ENCODE peak calls at places on chromosomes 11 and 22, in ten cellular contexts. One of them, this sample, is unnamed.

GRCh38 chr11:41921991-41922390 is 462.5 kb upstream of the LRRC4C start:
- DNase-seq in mesendoderm: peak
- DNase-seq in right atrium auricular region: no peak
- DNase-seq in naive thymus-derived CD4-positive, alpha-beta T cell: no peak
- DNase-seq in GM23248: no peak
- DNase-seq in NCI-H345: no peak
- DNase-seq in activated naive CD4-positive, alpha-beta T cell: no peak
- DNase-seq in fibroblast of lung: no peak
- DNase-seq in NCI-H1105 treated with DMSO at 0.1 percent for 48 hours: no peak
- DNase-seq in B cell: no peak
- DNase-seq in this sample: no peak

GRCh38 chr11:76667856-76668255 is 2.7 kb downstream of the LRRC32 start:
- DNase-seq in naive thymus-derived CD4-positive, alpha-beta T cell: no peak
- DNase-seq in mesendoderm: no peak
- DNase-seq in activated naive CD4-positive, alpha-beta T cell: no peak
- DNase-seq in right atrium auricular region: no peak
- DNase-seq in GM23248: no peak
- DNase-seq in B cell: peak
- DNase-seq in NCI-H1105 treated with DMSO at 0.1 percent for 48 hours: no peak
- DNase-seq in NCI-H345: no peak
- DNase-seq in fibroblast of lung: no peak
- DNase-seq in this sample: no peak

GRCh38 chr11:112786886-112787530 is 174.2 kb upstream of the NCAM1 start:
- DNase-seq in fibroblast of lung: no peak
- DNase-seq in GM23248: no peak
- DNase-seq in NCI-H345: no peak
- DNase-seq in activated naive CD4-positive, alpha-beta T cell: no peak
- DNase-seq in B cell: no peak
- DNase-seq in mesendoderm: no peak
- DNase-seq in NCI-H1105 treated with DMSO at 0.1 percent for 48 hours: no peak
- DNase-seq in naive thymus-derived CD4-positive, alpha-beta T cell: no peak
- DNase-seq in right atrium auricular region: no peak
- DNase-seq in this sample: no peak

GRCh38 chr11:10526974-10527918 is 13.7 kb downstream of the RNF141 start:
- DNase-seq in activated naive CD4-positive, alpha-beta T cell: no peak
- DNase-seq in naive thymus-derived CD4-positive, alpha-beta T cell: no peak
- DNase-seq in NCI-H1105 treated with DMSO at 0.1 percent for 48 hours: no peak
- DNase-seq in fibroblast of lung: peak
- DNase-seq in right atrium auricular region: no peak
- DNase-seq in B cell: no peak
- DNase-seq in GM23248: peak
- DNase-seq in NCI-H345: no peak
- DNase-seq in mesendoderm: no peak
- DNase-seq in this sample: no peak

GRCh38 chr11:19345519-19345847 is 104.7 kb upstream of the E2F8 start:
- DNase-seq in NCI-H345: peak
- DNase-seq in GM23248: peak
- DNase-seq in right atrium auricular region: peak
- DNase-seq in B cell: no peak
- DNase-seq in fibroblast of lung: no peak
- DNase-seq in naive thymus-derived CD4-positive, alpha-beta T cell: no peak
- DNase-seq in mesendoderm: peak
- DNase-seq in NCI-H1105 treated with DMSO at 0.1 percent for 48 hours: peak
- DNase-seq in activated naive CD4-positive, alpha-beta T cell: no peak
- DNase-seq in this sample: no peak

GRCh38 chr11:19872526-19873135 is 160.0 kb downstream of the NAV2 start:
- DNase-seq in right atrium auricular region: no peak
- DNase-seq in naive thymus-derived CD4-positive, alpha-beta T cell: no peak
- DNase-seq in activated naive CD4-positive, alpha-beta T cell: no peak
- DNase-seq in mesendoderm: no peak
- DNase-seq in NCI-H1105 treated with DMSO at 0.1 percent for 48 hours: peak
- DNase-seq in B cell: no peak
- DNase-seq in fibroblast of lung: no peak
- DNase-seq in NCI-H345: peak
- DNase-seq in GM23248: no peak
- DNase-seq in this sample: no peak

GRCh38 chr11:122746050-122746478 is 90.5 kb downstream of the UBASH3B start:
- DNase-seq in naive thymus-derived CD4-positive, alpha-beta T cell: peak
- DNase-seq in activated naive CD4-positive, alpha-beta T cell: no peak
- DNase-seq in mesendoderm: no peak
- DNase-seq in B cell: peak
- DNase-seq in NCI-H345: no peak
- DNase-seq in right atrium auricular region: no peak
- DNase-seq in fibroblast of lung: no peak
- DNase-seq in NCI-H1105 treated with DMSO at 0.1 percent for 48 hours: no peak
- DNase-seq in GM23248: no peak
- DNase-seq in this sample: no peak

GRCh38 chr11:114377612-114378267 is 22.6 kb downstream of the C11orf71 start:
- DNase-seq in mesendoderm: peak
- DNase-seq in NCI-H1105 treated with DMSO at 0.1 percent for 48 hours: no peak
- DNase-seq in right atrium auricular region: no peak
- DNase-seq in naive thymus-derived CD4-positive, alpha-beta T cell: no peak
- DNase-seq in fibroblast of lung: peak
- DNase-seq in GM23248: peak
- DNase-seq in B cell: no peak
- DNase-seq in activated naive CD4-positive, alpha-beta T cell: no peak
- DNase-seq in NCI-H345: no peak
- DNase-seq in this sample: no peak

GRCh38 chr11:61551630-61552029 is 29.2 kb downstream of the SYT7 start:
- DNase-seq in mesendoderm: no peak
- DNase-seq in fibroblast of lung: peak
- DNase-seq in B cell: no peak
- DNase-seq in NCI-H1105 treated with DMSO at 0.1 percent for 48 hours: no peak
- DNase-seq in activated naive CD4-positive, alpha-beta T cell: no peak
- DNase-seq in NCI-H345: no peak
- DNase-seq in naive thymus-derived CD4-positive, alpha-beta T cell: no peak
- DNase-seq in GM23248: peak
- DNase-seq in right atrium auricular region: peak
- DNase-seq in this sample: no peak

GRCh38 chr11:120217941-120218694 is 7.3 kb downstream of the OAF start:
- DNase-seq in fibroblast of lung: no peak
- DNase-seq in right atrium auricular region: no peak
- DNase-seq in B cell: no peak
- DNase-seq in NCI-H345: no peak
- DNase-seq in NCI-H1105 treated with DMSO at 0.1 percent for 48 hours: no peak
- DNase-seq in naive thymus-derived CD4-positive, alpha-beta T cell: no peak
- DNase-seq in GM23248: no peak
- DNase-seq in mesendoderm: no peak
- DNase-seq in activated naive CD4-positive, alpha-beta T cell: no peak
- DNase-seq in this sample: no peak

GRCh38 chr22:19844423-19845368 is 10.0 kb downstream of the GNB1L start:
- DNase-seq in activated naive CD4-positive, alpha-beta T cell: no peak
- DNase-seq in B cell: no peak
- DNase-seq in naive thymus-derived CD4-positive, alpha-beta T cell: peak
- DNase-seq in right atrium auricular region: peak
- DNase-seq in NCI-H1105 treated with DMSO at 0.1 percent for 48 hours: no peak
- DNase-seq in GM23248: peak
- DNase-seq in mesendoderm: no peak
- DNase-seq in NCI-H345: no peak
- DNase-seq in fibroblast of lung: peak
- DNase-seq in this sample: peak

GRCh38 chr11:119493712-119494111 is 70.7 kb upstream of the THY1 start:
- DNase-seq in naive thymus-derived CD4-positive, alpha-beta T cell: no peak
- DNase-seq in NCI-H345: no peak
- DNase-seq in GM23248: peak
- DNase-seq in activated naive CD4-positive, alpha-beta T cell: no peak
- DNase-seq in right atrium auricular region: no peak
- DNase-seq in B cell: no peak
- DNase-seq in mesendoderm: peak
- DNase-seq in fibroblast of lung: peak
- DNase-seq in NCI-H1105 treated with DMSO at 0.1 percent for 48 hours: no peak
- DNase-seq in this sample: no peak

GRCh38 chr11:94771951-94772350 is 3.8 kb downstream of the AMOTL1 start:
- DNase-seq in GM23248: no peak
- DNase-seq in fibroblast of lung: no peak
- DNase-seq in naive thymus-derived CD4-positive, alpha-beta T cell: no peak
- DNase-seq in right atrium auricular region: no peak
- DNase-seq in B cell: no peak
- DNase-seq in NCI-H1105 treated with DMSO at 0.1 percent for 48 hours: no peak
- DNase-seq in mesendoderm: no peak
- DNase-seq in activated naive CD4-positive, alpha-beta T cell: no peak
- DNase-seq in NCI-H345: no peak
- DNase-seq in this sample: no peak

GRCh38 chr11:75272391-75272790 is 31.8 kb downstream of the TPBGL start:
- DNase-seq in NCI-H345: no peak
- DNase-seq in mesendoderm: no peak
- DNase-seq in naive thymus-derived CD4-positive, alpha-beta T cell: no peak
- DNase-seq in fibroblast of lung: no peak
- DNase-seq in NCI-H1105 treated with DMSO at 0.1 percent for 48 hours: no peak
- DNase-seq in right atrium auricular region: no peak
- DNase-seq in GM23248: no peak
- DNase-seq in activated naive CD4-positive, alpha-beta T cell: no peak
- DNase-seq in B cell: no peak
- DNase-seq in this sample: no peak

GRCh38 chr11:14577835-14578529 is 57.8 kb upstream of the PSMA1 start:
- DNase-seq in GM23248: no peak
- DNase-seq in NCI-H1105 treated with DMSO at 0.1 percent for 48 hours: no peak
- DNase-seq in fibroblast of lung: no peak
- DNase-seq in right atrium auricular region: no peak
- DNase-seq in activated naive CD4-positive, alpha-beta T cell: no peak
- DNase-seq in naive thymus-derived CD4-positive, alpha-beta T cell: no peak
- DNase-seq in B cell: no peak
- DNase-seq in mesendoderm: no peak
- DNase-seq in NCI-H345: no peak
- DNase-seq in this sample: no peak

GRCh38 chr11:14969922-14970323 is 2.2 kb downstream of the CALCA start:
- DNase-seq in NCI-H1105 treated with DMSO at 0.1 percent for 48 hours: no peak
- DNase-seq in right atrium auricular region: no peak
- DNase-seq in naive thymus-derived CD4-positive, alpha-beta T cell: peak
- DNase-seq in NCI-H345: peak
- DNase-seq in mesendoderm: peak
- DNase-seq in B cell: no peak
- DNase-seq in fibroblast of lung: no peak
- DNase-seq in activated naive CD4-positive, alpha-beta T cell: no peak
- DNase-seq in GM23248: peak
- DNase-seq in this sample: no peak

GRCh38 chr22:39706406-39707150 is 136.0 kb downstream of the CACNA1I start:
- DNase-seq in B cell: no peak
- DNase-seq in GM23248: peak
- DNase-seq in NCI-H1105 treated with DMSO at 0.1 percent for 48 hours: no peak
- DNase-seq in activated naive CD4-positive, alpha-beta T cell: no peak
- DNase-seq in mesendoderm: no peak
- DNase-seq in NCI-H345: peak
- DNase-seq in naive thymus-derived CD4-positive, alpha-beta T cell: no peak
- DNase-seq in right atrium auricular region: no peak
- DNase-seq in fibroblast of lung: peak
- DNase-seq in this sample: no peak

GRCh38 chr11:93655047-93655446 is 6.4 kb upstream of the CEP295 start:
- DNase-seq in GM23248: no peak
- DNase-seq in fibroblast of lung: no peak
- DNase-seq in right atrium auricular region: no peak
- DNase-seq in naive thymus-derived CD4-positive, alpha-beta T cell: no peak
- DNase-seq in NCI-H345: no peak
- DNase-seq in activated naive CD4-positive, alpha-beta T cell: no peak
- DNase-seq in mesendoderm: no peak
- DNase-seq in B cell: no peak
- DNase-seq in NCI-H1105 treated with DMSO at 0.1 percent for 48 hours: no peak
- DNase-seq in this sample: no peak